ENCODE peak calls at places on chromosomes 12 and 14, in six cellular contexts. One of them, this sample, is unnamed.
A peak's percentile ranks its signal among the peaks of the same experiment; 100 is the strongest.

GRCh38 chr14:65000868-65001600 is 14.3 kb downstream of the FNTB start:
- DNase-seq in foreskin fibroblast: no peak
- DNase-seq in CD8-positive, alpha-beta T cell: no peak
- DNase-seq in H7: no peak
- DNase-seq in astrocyte of the cerebellum: no peak
- DNase-seq in lung: no peak
- DNase-seq in this sample: no peak

GRCh38 chr14:21668377-21668776 is 5.2 kb downstream of the OR4E1 start:
- DNase-seq in foreskin fibroblast: no peak
- DNase-seq in CD8-positive, alpha-beta T cell: no peak
- DNase-seq in H7: no peak
- DNase-seq in astrocyte of the cerebellum: no peak
- DNase-seq in lung: no peak
- DNase-seq in this sample: no peak

GRCh38 chr12:96219700-96220206 is 25.6 kb downstream of the ELK3 start:
- DNase-seq in foreskin fibroblast: peak; percentile 96
- DNase-seq in CD8-positive, alpha-beta T cell: no peak
- DNase-seq in H7: no peak
- DNase-seq in astrocyte of the cerebellum: peak; percentile 69
- DNase-seq in lung: peak; percentile 87
- DNase-seq in this sample: no peak

GRCh38 chr14:21825147-21825743 is 151.6 kb upstream of the OR4E1 start:
- DNase-seq in foreskin fibroblast: no peak
- DNase-seq in CD8-positive, alpha-beta T cell: no peak
- DNase-seq in H7: peak; percentile 66
- DNase-seq in astrocyte of the cerebellum: no peak
- DNase-seq in lung: no peak
- DNase-seq in this sample: no peak

GRCh38 chr12:14403711-14404164 is 38.3 kb downstream of the ATF7IP start:
- DNase-seq in foreskin fibroblast: no peak
- DNase-seq in CD8-positive, alpha-beta T cell: no peak
- DNase-seq in H7: no peak
- DNase-seq in astrocyte of the cerebellum: peak; percentile 90
- DNase-seq in lung: no peak
- DNase-seq in this sample: no peak

GRCh38 chr12:32836710-32837109 is 59.9 kb downstream of the PKP2 start:
- DNase-seq in foreskin fibroblast: no peak
- DNase-seq in CD8-positive, alpha-beta T cell: no peak
- DNase-seq in H7: no peak
- DNase-seq in astrocyte of the cerebellum: no peak
- DNase-seq in lung: no peak
- DNase-seq in this sample: no peak

GRCh38 chr14:26323781-26324363 is 274.0 kb downstream of the NOVA1 start:
- DNase-seq in foreskin fibroblast: no peak
- DNase-seq in CD8-positive, alpha-beta T cell: no peak
- DNase-seq in H7: no peak
- DNase-seq in astrocyte of the cerebellum: no peak
- DNase-seq in lung: no peak
- DNase-seq in this sample: no peak

GRCh38 chr12:1277905-1278304 is 286.9 kb downstream of the ERC1 start:
- DNase-seq in foreskin fibroblast: no peak
- DNase-seq in CD8-positive, alpha-beta T cell: no peak
- DNase-seq in H7: no peak
- DNase-seq in astrocyte of the cerebellum: no peak
- DNase-seq in lung: no peak
- DNase-seq in this sample: no peak

GRCh38 chr14:22289570-22289969 is 299.5 kb downstream of the DAD1 start:
- DNase-seq in foreskin fibroblast: no peak
- DNase-seq in CD8-positive, alpha-beta T cell: no peak
- DNase-seq in H7: no peak
- DNase-seq in astrocyte of the cerebellum: no peak
- DNase-seq in lung: no peak
- DNase-seq in this sample: no peak

GRCh38 chr14:55976619-55977018 is 141.6 kb upstream of the PELI2 start:
- DNase-seq in foreskin fibroblast: no peak
- DNase-seq in CD8-positive, alpha-beta T cell: no peak
- DNase-seq in H7: no peak
- DNase-seq in astrocyte of the cerebellum: no peak
- DNase-seq in lung: no peak
- DNase-seq in this sample: no peak

GRCh38 chr14:90484291-90484690 is 87.5 kb downstream of the CALM1 start:
- DNase-seq in foreskin fibroblast: no peak
- DNase-seq in CD8-positive, alpha-beta T cell: no peak
- DNase-seq in H7: no peak
- DNase-seq in astrocyte of the cerebellum: no peak
- DNase-seq in lung: no peak
- DNase-seq in this sample: no peak

GRCh38 chr14:103694572-103695026 is 20.7 kb downstream of the XRCC3 start:
- DNase-seq in foreskin fibroblast: no peak
- DNase-seq in CD8-positive, alpha-beta T cell: no peak
- DNase-seq in H7: peak; percentile 83
- DNase-seq in astrocyte of the cerebellum: no peak
- DNase-seq in lung: no peak
- DNase-seq in this sample: no peak

GRCh38 chr14:95322646-95323045 is 2.9 kb upstream of the CLMN start:
- DNase-seq in foreskin fibroblast: no peak
- DNase-seq in CD8-positive, alpha-beta T cell: no peak
- DNase-seq in H7: no peak
- DNase-seq in astrocyte of the cerebellum: no peak
- DNase-seq in lung: no peak
- DNase-seq in this sample: no peak

GRCh38 chr12:109702126-109702841 is 11.3 kb upstream of the FAM222A start:
- DNase-seq in foreskin fibroblast: no peak
- DNase-seq in CD8-positive, alpha-beta T cell: no peak
- DNase-seq in H7: no peak
- DNase-seq in astrocyte of the cerebellum: no peak
- DNase-seq in lung: no peak
- DNase-seq in this sample: no peak

GRCh38 chr14:39229222-39229543 is 4.5 kb upstream of the MIA2 start:
- DNase-seq in foreskin fibroblast: peak; percentile 20
- DNase-seq in CD8-positive, alpha-beta T cell: peak; percentile 33
- DNase-seq in H7: no peak
- DNase-seq in astrocyte of the cerebellum: no peak
- DNase-seq in lung: no peak
- DNase-seq in this sample: no peak

GRCh38 chr14:67446371-67447032 is 34.5 kb upstream of the PLEK2 start:
- DNase-seq in foreskin fibroblast: no peak
- DNase-seq in CD8-positive, alpha-beta T cell: no peak
- DNase-seq in H7: no peak
- DNase-seq in astrocyte of the cerebellum: no peak
- DNase-seq in lung: no peak
- DNase-seq in this sample: no peak

GRCh38 chr12:62113366-62114011 is 146.7 kb upstream of the USP15 start:
- DNase-seq in foreskin fibroblast: no peak
- DNase-seq in CD8-positive, alpha-beta T cell: no peak
- DNase-seq in H7: no peak
- DNase-seq in astrocyte of the cerebellum: no peak
- DNase-seq in lung: no peak
- DNase-seq in this sample: no peak

GRCh38 chr12:82896979-82897378 is 210.3 kb downstream of the TMTC2 start:
- DNase-seq in foreskin fibroblast: no peak
- DNase-seq in CD8-positive, alpha-beta T cell: no peak
- DNase-seq in H7: no peak
- DNase-seq in astrocyte of the cerebellum: peak; percentile 33
- DNase-seq in lung: no peak
- DNase-seq in this sample: no peak

GRCh38 chr14:100712490-100712889 is 14.2 kb upstream of the DLK1 start:
- DNase-seq in foreskin fibroblast: no peak
- DNase-seq in CD8-positive, alpha-beta T cell: no peak
- DNase-seq in H7: no peak
- DNase-seq in astrocyte of the cerebellum: no peak
- DNase-seq in lung: no peak
- DNase-seq in this sample: no peak

GRCh38 chr12:45425426-45425825 is 209.5 kb downstream of the ANO6 start:
- DNase-seq in foreskin fibroblast: peak; percentile 28
- DNase-seq in CD8-positive, alpha-beta T cell: no peak
- DNase-seq in H7: no peak
- DNase-seq in astrocyte of the cerebellum: peak; percentile 56
- DNase-seq in lung: no peak
- DNase-seq in this sample: no peak

GRCh38 chr12:116818341-116818856 is 62.8 kb downstream of the HRK start:
- DNase-seq in foreskin fibroblast: no peak
- DNase-seq in CD8-positive, alpha-beta T cell: no peak
- DNase-seq in H7: no peak
- DNase-seq in astrocyte of the cerebellum: no peak
- DNase-seq in lung: no peak
- DNase-seq in this sample: no peak

GRCh38 chr12:65170245-65170881 is 980 bp downstream of the LEMD3 start:
- DNase-seq in foreskin fibroblast: peak; percentile 44
- DNase-seq in CD8-positive, alpha-beta T cell: peak; percentile 31
- DNase-seq in H7: peak; percentile 78
- DNase-seq in astrocyte of the cerebellum: no peak
- DNase-seq in lung: peak; percentile 69
- DNase-seq in this sample: peak; percentile 73

GRCh38 chr12:11672833-11673232 is 23.4 kb downstream of the ETV6 start:
- DNase-seq in foreskin fibroblast: no peak
- DNase-seq in CD8-positive, alpha-beta T cell: no peak
- DNase-seq in H7: no peak
- DNase-seq in astrocyte of the cerebellum: no peak
- DNase-seq in lung: no peak
- DNase-seq in this sample: no peak

GRCh38 chr14:67377916-67378315 is 17.8 kb downstream of the EIF2S1 start:
- DNase-seq in foreskin fibroblast: no peak
- DNase-seq in CD8-positive, alpha-beta T cell: no peak
- DNase-seq in H7: no peak
- DNase-seq in astrocyte of the cerebellum: no peak
- DNase-seq in lung: no peak
- DNase-seq in this sample: no peak

GRCh38 chr12:53056296-53056695 is 6.4 kb downstream of the TNS2 start:
- DNase-seq in foreskin fibroblast: no peak
- DNase-seq in CD8-positive, alpha-beta T cell: no peak
- DNase-seq in H7: no peak
- DNase-seq in astrocyte of the cerebellum: no peak
- DNase-seq in lung: no peak
- DNase-seq in this sample: peak; percentile 65

GRCh38 chr12:114750905-114751304 is 66.9 kb upstream of the TBX3 start:
- DNase-seq in foreskin fibroblast: no peak
- DNase-seq in CD8-positive, alpha-beta T cell: no peak
- DNase-seq in H7: no peak
- DNase-seq in astrocyte of the cerebellum: no peak
- DNase-seq in lung: no peak
- DNase-seq in this sample: no peak

GRCh38 chr12:125634813-125635212 is 569.6 kb downstream of the AACS start:
- DNase-seq in foreskin fibroblast: no peak
- DNase-seq in CD8-positive, alpha-beta T cell: no peak
- DNase-seq in H7: no peak
- DNase-seq in astrocyte of the cerebellum: no peak
- DNase-seq in lung: no peak
- DNase-seq in this sample: no peak

GRCh38 chr12:47343684-47344567 is 264.2 kb upstream of the AMIGO2 start:
- DNase-seq in foreskin fibroblast: peak; percentile 2
- DNase-seq in CD8-positive, alpha-beta T cell: no peak
- DNase-seq in H7: no peak
- DNase-seq in astrocyte of the cerebellum: peak; percentile 82
- DNase-seq in lung: no peak
- DNase-seq in this sample: no peak

GRCh38 chr14:52801014-52801708 is 9.8 kb upstream of the GNPNAT1 start:
- DNase-seq in foreskin fibroblast: peak; percentile 93
- DNase-seq in CD8-positive, alpha-beta T cell: no peak
- DNase-seq in H7: no peak
- DNase-seq in astrocyte of the cerebellum: peak; percentile 16
- DNase-seq in lung: no peak
- DNase-seq in this sample: no peak
- H3K4me3 ChIP-seq in foreskin fibroblast: no peak overlapping the region
- H3K4me3 ChIP-seq in CD8-positive, alpha-beta T cell: no peak overlapping the region
- H3K4me3 ChIP-seq in H7: no peak overlapping the region
- H3K4me3 ChIP-seq in astrocyte of the cerebellum: no peak overlapping the region
- H3K4me3 ChIP-seq in lung: no peak overlapping the region
- H3K4me3 ChIP-seq in this sample: no peak overlapping the region

GRCh38 chr12:124515981-124516380 is 51.4 kb downstream of the NCOR2 start:
- DNase-seq in foreskin fibroblast: no peak
- DNase-seq in CD8-positive, alpha-beta T cell: no peak
- DNase-seq in H7: no peak
- DNase-seq in astrocyte of the cerebellum: no peak
- DNase-seq in lung: no peak
- DNase-seq in this sample: no peak

GRCh38 chr12:124518051-124518932 is 49.1 kb downstream of the NCOR2 start:
- DNase-seq in foreskin fibroblast: peak; percentile 98
- DNase-seq in CD8-positive, alpha-beta T cell: no peak
- DNase-seq in H7: peak; percentile 87
- DNase-seq in astrocyte of the cerebellum: peak; percentile 99
- DNase-seq in lung: peak; percentile 98
- DNase-seq in this sample: peak; percentile 100

GRCh38 chr12:124514996-124515932 is 52.1 kb downstream of the NCOR2 start:
- DNase-seq in foreskin fibroblast: no peak
- DNase-seq in CD8-positive, alpha-beta T cell: no peak
- DNase-seq in H7: no peak
- DNase-seq in astrocyte of the cerebellum: no peak
- DNase-seq in lung: no peak
- DNase-seq in this sample: no peak

GRCh38 chr12:124517260-124518050 is 50.0 kb downstream of the NCOR2 start:
- DNase-seq in foreskin fibroblast: no peak
- DNase-seq in CD8-positive, alpha-beta T cell: no peak
- DNase-seq in H7: peak; percentile 82
- DNase-seq in astrocyte of the cerebellum: no peak
- DNase-seq in lung: peak; percentile 71
- DNase-seq in this sample: peak; percentile 94

GRCh38 chr12:124516850-124517249 is 50.6 kb downstream of the NCOR2 start:
- DNase-seq in foreskin fibroblast: no peak
- DNase-seq in CD8-positive, alpha-beta T cell: no peak
- DNase-seq in H7: no peak
- DNase-seq in astrocyte of the cerebellum: no peak
- DNase-seq in lung: no peak
- DNase-seq in this sample: no peak
- H3K4me3 ChIP-seq in foreskin fibroblast: peak overlapping the region; percentile 58
- H3K4me3 ChIP-seq in CD8-positive, alpha-beta T cell: no peak overlapping the region
- H3K4me3 ChIP-seq in H7: no peak overlapping the region
- H3K4me3 ChIP-seq in astrocyte of the cerebellum: peak overlapping the region; percentile 56
- H3K4me3 ChIP-seq in lung: no peak overlapping the region
- H3K4me3 ChIP-seq in this sample: peak overlapping the region; percentile 20

DNA sequence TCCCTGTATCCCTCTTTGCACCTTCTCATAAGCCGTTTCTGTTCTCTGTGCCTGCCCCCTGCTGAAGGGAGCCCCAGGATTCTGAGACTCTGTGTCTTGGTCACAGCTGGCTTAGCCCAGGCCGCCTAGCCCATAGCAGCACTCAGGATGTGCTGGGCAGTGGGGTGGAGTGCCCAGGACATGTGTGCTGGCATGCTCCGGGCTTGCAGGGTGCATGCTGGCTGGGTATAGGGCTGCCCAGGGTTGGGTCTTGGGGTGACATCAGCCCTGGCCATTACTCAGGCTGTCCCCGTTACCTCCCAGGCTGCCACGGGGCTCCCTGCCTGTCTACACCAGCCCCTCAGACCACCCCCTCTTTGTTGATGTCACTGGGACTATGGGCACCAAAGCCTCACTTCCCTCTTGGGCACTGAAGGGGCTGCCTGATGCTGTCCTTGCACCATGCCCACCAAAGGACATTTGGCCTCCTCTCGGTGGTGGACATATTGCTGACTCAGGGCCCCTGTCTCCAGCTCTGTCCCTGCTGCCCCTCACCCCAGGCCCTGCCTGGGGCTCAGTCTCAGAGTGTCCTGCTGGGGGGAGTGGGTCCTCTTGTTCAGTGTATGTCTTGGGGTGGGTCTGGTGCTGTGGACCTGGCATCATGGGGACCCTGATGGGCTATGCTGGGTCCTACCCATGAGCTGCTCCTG is 2.4 kb downstream of the CEP170B start:
- DNase-seq in foreskin fibroblast: no peak
- DNase-seq in CD8-positive, alpha-beta T cell: no peak
- DNase-seq in H7: peak; percentile 18
- DNase-seq in astrocyte of the cerebellum: no peak
- DNase-seq in lung: no peak
- DNase-seq in this sample: peak; percentile 62
- H3K4me3 ChIP-seq in foreskin fibroblast: peak overlapping the region; percentile 66
- H3K4me3 ChIP-seq in CD8-positive, alpha-beta T cell: no peak overlapping the region
- H3K4me3 ChIP-seq in H7: no peak overlapping the region
- H3K4me3 ChIP-seq in astrocyte of the cerebellum: no peak overlapping the region
- H3K4me3 ChIP-seq in lung: no peak overlapping the region
- H3K4me3 ChIP-seq in this sample: no peak overlapping the region

GRCh38 chr12:6830286-6830892 is 2.2 kb downstream of the P3H3 start:
- DNase-seq in foreskin fibroblast: no peak
- DNase-seq in CD8-positive, alpha-beta T cell: no peak
- DNase-seq in H7: no peak
- DNase-seq in astrocyte of the cerebellum: no peak
- DNase-seq in lung: no peak
- DNase-seq in this sample: no peak
- H3K4me3 ChIP-seq in foreskin fibroblast: peak overlapping the region; percentile 89
- H3K4me3 ChIP-seq in CD8-positive, alpha-beta T cell: no peak overlapping the region
- H3K4me3 ChIP-seq in H7: no peak overlapping the region
- H3K4me3 ChIP-seq in astrocyte of the cerebellum: peak overlapping the region; percentile 92
- H3K4me3 ChIP-seq in lung: no peak overlapping the region
- H3K4me3 ChIP-seq in this sample: no peak overlapping the region

This sample was measured in sigmoid colon.